ENCODE peak calls at places on chromosomes 16 and 17, in nine cellular contexts. One of them, this sample, is unnamed.

GRCh38 chr16:13793788-13794461 is 126.0 kb upstream of the ERCC4 start:
- DNase-seq in posterior cingulate gyrus: peak; percentile 86
- DNase-seq in AG09319: no peak
- DNase-seq in left kidney: no peak
- DNase-seq in body of pancreas: no peak
- DNase-seq in activated naive CD8-positive, alpha-beta T cell treated with anti-CD3 and anti-CD28 coated beads, Interleukin-2, amount 10 ng/mL, durations not matched to agents 7 days and 5 days: no peak
- DNase-seq in NK-92 treated with Interleukin-12 subunit alpha and Interleukin-12 subunit beta, amount 100 ng/mL, for 24 hours: no peak
- DNase-seq in PC-9: no peak
- DNase-seq in HEK293T: no peak
- DNase-seq in this sample: peak; percentile 27

GRCh38 chr17:60652484-60653247 is 25.0 kb upstream of the BCAS3 start:
- DNase-seq in AG09319: no peak
- DNase-seq in left kidney: no peak
- DNase-seq in posterior cingulate gyrus: no peak
- DNase-seq in body of pancreas: no peak
- DNase-seq in PC-9: no peak
- DNase-seq in HEK293T: no peak
- DNase-seq in activated naive CD8-positive, alpha-beta T cell treated with anti-CD3 and anti-CD28 coated beads, Interleukin-2, amount 10 ng/mL, durations not matched to agents 7 days and 5 days: no peak
- DNase-seq in NK-92 treated with Interleukin-12 subunit alpha and Interleukin-12 subunit beta, amount 100 ng/mL, for 24 hours: no peak
- DNase-seq in this sample: no peak

GRCh38 chr16:53872248-53873221 is 168.6 kb downstream of the FTO start:
- DNase-seq in left kidney: no peak
- DNase-seq in PC-9: no peak
- DNase-seq in AG09319: peak; percentile 19
- DNase-seq in body of pancreas: no peak
- DNase-seq in activated naive CD8-positive, alpha-beta T cell treated with anti-CD3 and anti-CD28 coated beads, Interleukin-2, amount 10 ng/mL, durations not matched to agents 7 days and 5 days: no peak
- DNase-seq in posterior cingulate gyrus: no peak
- DNase-seq in NK-92 treated with Interleukin-12 subunit alpha and Interleukin-12 subunit beta, amount 100 ng/mL, for 24 hours: no peak
- DNase-seq in HEK293T: no peak
- DNase-seq in this sample: no peak

GRCh38 chr16:47309581-47310312 is 151.1 kb downstream of the ITFG1 start:
- DNase-seq in HEK293T: no peak
- DNase-seq in posterior cingulate gyrus: no peak
- DNase-seq in activated naive CD8-positive, alpha-beta T cell treated with anti-CD3 and anti-CD28 coated beads, Interleukin-2, amount 10 ng/mL, durations not matched to agents 7 days and 5 days: no peak
- DNase-seq in body of pancreas: no peak
- DNase-seq in AG09319: no peak
- DNase-seq in left kidney: no peak
- DNase-seq in NK-92 treated with Interleukin-12 subunit alpha and Interleukin-12 subunit beta, amount 100 ng/mL, for 24 hours: no peak
- DNase-seq in PC-9: no peak
- DNase-seq in this sample: no peak

GRCh38 chr16:56849690-56850680 is 15.0 kb upstream of the SLC12A3 start:
- DNase-seq in left kidney: no peak
- DNase-seq in AG09319: no peak
- DNase-seq in HEK293T: no peak
- DNase-seq in PC-9: no peak
- DNase-seq in NK-92 treated with Interleukin-12 subunit alpha and Interleukin-12 subunit beta, amount 100 ng/mL, for 24 hours: no peak
- DNase-seq in activated naive CD8-positive, alpha-beta T cell treated with anti-CD3 and anti-CD28 coated beads, Interleukin-2, amount 10 ng/mL, durations not matched to agents 7 days and 5 days: no peak
- DNase-seq in posterior cingulate gyrus: peak; percentile 18
- DNase-seq in body of pancreas: no peak
- DNase-seq in this sample: no peak

GRCh38 chr17:68661265-68662036 is 60.3 kb upstream of the FAM20A start:
- DNase-seq in AG09319: no peak
- DNase-seq in left kidney: no peak
- DNase-seq in activated naive CD8-positive, alpha-beta T cell treated with anti-CD3 and anti-CD28 coated beads, Interleukin-2, amount 10 ng/mL, durations not matched to agents 7 days and 5 days: no peak
- DNase-seq in PC-9: no peak
- DNase-seq in posterior cingulate gyrus: no peak
- DNase-seq in body of pancreas: no peak
- DNase-seq in HEK293T: no peak
- DNase-seq in NK-92 treated with Interleukin-12 subunit alpha and Interleukin-12 subunit beta, amount 100 ng/mL, for 24 hours: no peak
- DNase-seq in this sample: no peak

GRCh38 chr16:56936950-56937349 is 5.0 kb downstream of the HERPUD1 start:
- DNase-seq in posterior cingulate gyrus: no peak
- DNase-seq in body of pancreas: no peak
- DNase-seq in AG09319: no peak
- DNase-seq in HEK293T: no peak
- DNase-seq in activated naive CD8-positive, alpha-beta T cell treated with anti-CD3 and anti-CD28 coated beads, Interleukin-2, amount 10 ng/mL, durations not matched to agents 7 days and 5 days: no peak
- DNase-seq in left kidney: no peak
- DNase-seq in NK-92 treated with Interleukin-12 subunit alpha and Interleukin-12 subunit beta, amount 100 ng/mL, for 24 hours: no peak
- DNase-seq in PC-9: no peak
- DNase-seq in this sample: no peak

GRCh38 chr17:19975601-19976000 is 2.0 kb downstream of the AKAP10 start:
- DNase-seq in AG09319: no peak
- DNase-seq in posterior cingulate gyrus: no peak
- DNase-seq in body of pancreas: no peak
- DNase-seq in HEK293T: no peak
- DNase-seq in left kidney: no peak
- DNase-seq in NK-92 treated with Interleukin-12 subunit alpha and Interleukin-12 subunit beta, amount 100 ng/mL, for 24 hours: no peak
- DNase-seq in PC-9: no peak
- DNase-seq in activated naive CD8-positive, alpha-beta T cell treated with anti-CD3 and anti-CD28 coated beads, Interleukin-2, amount 10 ng/mL, durations not matched to agents 7 days and 5 days: no peak
- DNase-seq in this sample: no peak

GRCh38 chr16:72428611-72429376 is 256.8 kb upstream of the PMFBP1 start:
- DNase-seq in PC-9: no peak
- DNase-seq in body of pancreas: no peak
- DNase-seq in activated naive CD8-positive, alpha-beta T cell treated with anti-CD3 and anti-CD28 coated beads, Interleukin-2, amount 10 ng/mL, durations not matched to agents 7 days and 5 days: no peak
- DNase-seq in left kidney: no peak
- DNase-seq in NK-92 treated with Interleukin-12 subunit alpha and Interleukin-12 subunit beta, amount 100 ng/mL, for 24 hours: no peak
- DNase-seq in AG09319: no peak
- DNase-seq in posterior cingulate gyrus: peak; percentile 59
- DNase-seq in HEK293T: no peak
- DNase-seq in this sample: no peak